ENCODE peak calls at places on chromosome 2, in ten cellular contexts. F is kidney epithelial cell; I is CD8-positive, alpha-beta T cell; O is progenitor cell of endocrine pancreas; B is left lung; W is Peyer's patch; P is coronary artery; E is PC-9; U is brain microvascular endothelial cell; V is fibroblast of mammary gland. L is an unnamed sample.

GRCh38 chr2:23586691-23587090 is 201.7 kb downstream of the KLHL29 start:
- DNase-seq in F (no peak), O (no peak), I (no peak), P (no peak), B (no peak), W (no peak), V (no peak), U (no peak), E (no peak), L (no peak)

GRCh38 chr2:36407403-36407802 is 51.8 kb downstream of the CRIM1 start:
- DNase-seq in F (no peak), O (no peak), I (no peak), W (no peak), B (no peak), P (no peak), U (no peak), V (no peak), E (no peak), L (no peak)

GRCh38 chr2:206445948-206446347 is 2.6 kb downstream of the ADAM23 start:
- DNase-seq in O (no peak), E (no peak), U (no peak), P (no peak), F (no peak), W (no peak), I (no peak), B (no peak), V (no peak), L (no peak)

GRCh38 chr2:19507137-19507536 is 148.7 kb upstream of the OSR1 start:
- DNase-seq in U (no peak), F (no peak), W (no peak), O (no peak), E (no peak), V (no peak), I (no peak), B (no peak), P (no peak), L (no peak)

GRCh38 chr2:42971947-42972736 is 179.8 kb upstream of the HAAO start:
- DNase-seq in I (no peak), F (no peak), U (no peak), E (no peak), V (peak; percentile 65), B (no peak), O (no peak), P (no peak), W (peak; percentile 35), L (no peak)

GRCh38 chr2:50492452-50492851 is 539.5 kb downstream of the NRXN1 start:
- DNase-seq in E (no peak), P (no peak), U (peak; percentile 29), I (no peak), O (peak; percentile 11), F (peak; percentile 7), W (peak; percentile 49), B (no peak), V (peak; percentile 54), L (no peak)

GRCh38 chr2:31107588-31108300 is 30.5 kb downstream of the GALNT14 start:
- DNase-seq in V (peak; percentile 10), P (no peak), B (no peak), I (no peak), W (no peak), E (no peak), U (peak; percentile 24), O (no peak), F (no peak), L (no peak)

GRCh38 chr2:12031871-12032270 is 285.4 kb downstream of the LPIN1 start:
- DNase-seq in U (no peak), P (no peak), O (no peak), E (no peak), W (no peak), I (no peak), V (no peak), F (no peak), B (no peak), L (no peak)

GRCh38 chr2:69998761-69999160 is 37.3 kb upstream of the ASPRV1 start:
- DNase-seq in P (no peak), I (no peak), U (no peak), F (no peak), V (no peak), E (no peak), B (no peak), W (no peak), O (no peak), L (no peak)

GRCh38 chr2:69995511-69995910 is 34.1 kb upstream of the ASPRV1 start:
- DNase-seq in V (no peak), F (no peak), O (no peak), E (no peak), U (no peak), W (no peak), B (no peak), P (no peak), I (no peak), L (no peak)

GRCh38 chr2:69994166-69994565 is 32.7 kb upstream of the ASPRV1 start:
- DNase-seq in B (no peak), P (peak; percentile 40), I (no peak), E (no peak), O (no peak), U (no peak), F (no peak), V (no peak), W (peak; percentile 32), L (no peak)

GRCh38 chr2:69993708-69994107 is 32.3 kb upstream of the ASPRV1 start:
- DNase-seq in P (peak; percentile 11), O (no peak), U (no peak), I (no peak), E (no peak), V (no peak), W (no peak), B (no peak), F (no peak), L (no peak)

GRCh38 chr2:69997296-69998184 is 36.1 kb upstream of the ASPRV1 start:
- DNase-seq in U (peak; percentile 27), B (peak; percentile 85), O (no peak), F (peak; percentile 35), P (no peak), E (peak; percentile 82), V (peak; percentile 70), I (no peak), W (peak; percentile 81), L (no peak)
- TF ChIP-seq CTCF in U (no peak), B (no peak), O (no peak), F (no peak), P (no peak), E (no peak), V (no peak), I (no peak), W (no peak), L (no peak)

GRCh38 chr2:156343940-156344301 is 11.4 kb upstream of the NR4A2 start:
- DNase-seq in I (no peak), O (no peak), B (no peak), W (no peak), F (no peak), U (no peak), P (no peak), V (peak; percentile 67), E (no peak), L (no peak)

GRCh38 chr2:156341482-156342251 is 9.1 kb upstream of the NR4A2 start:
- DNase-seq in O (peak; percentile 61), P (peak; percentile 98), B (peak; percentile 95), E (peak; percentile 82), W (peak; percentile 96), U (peak; percentile 89), F (peak; percentile 56), V (peak; percentile 94), I (peak; percentile 87), L (peak; percentile 78)

GRCh38 chr2:156340818-156341481 is 8.4 kb upstream of the NR4A2 start:
- DNase-seq in E (no peak), I (no peak), B (peak; percentile 66), V (peak; percentile 71), W (peak; percentile 69), F (no peak), U (no peak), P (no peak), O (no peak), L (no peak)

GRCh38 chr2:156343096-156343939 is 10.8 kb upstream of the NR4A2 start:
- DNase-seq in O (no peak), I (no peak), B (no peak), E (no peak), W (no peak), U (no peak), V (no peak), F (no peak), P (no peak), L (no peak)

DNA sequence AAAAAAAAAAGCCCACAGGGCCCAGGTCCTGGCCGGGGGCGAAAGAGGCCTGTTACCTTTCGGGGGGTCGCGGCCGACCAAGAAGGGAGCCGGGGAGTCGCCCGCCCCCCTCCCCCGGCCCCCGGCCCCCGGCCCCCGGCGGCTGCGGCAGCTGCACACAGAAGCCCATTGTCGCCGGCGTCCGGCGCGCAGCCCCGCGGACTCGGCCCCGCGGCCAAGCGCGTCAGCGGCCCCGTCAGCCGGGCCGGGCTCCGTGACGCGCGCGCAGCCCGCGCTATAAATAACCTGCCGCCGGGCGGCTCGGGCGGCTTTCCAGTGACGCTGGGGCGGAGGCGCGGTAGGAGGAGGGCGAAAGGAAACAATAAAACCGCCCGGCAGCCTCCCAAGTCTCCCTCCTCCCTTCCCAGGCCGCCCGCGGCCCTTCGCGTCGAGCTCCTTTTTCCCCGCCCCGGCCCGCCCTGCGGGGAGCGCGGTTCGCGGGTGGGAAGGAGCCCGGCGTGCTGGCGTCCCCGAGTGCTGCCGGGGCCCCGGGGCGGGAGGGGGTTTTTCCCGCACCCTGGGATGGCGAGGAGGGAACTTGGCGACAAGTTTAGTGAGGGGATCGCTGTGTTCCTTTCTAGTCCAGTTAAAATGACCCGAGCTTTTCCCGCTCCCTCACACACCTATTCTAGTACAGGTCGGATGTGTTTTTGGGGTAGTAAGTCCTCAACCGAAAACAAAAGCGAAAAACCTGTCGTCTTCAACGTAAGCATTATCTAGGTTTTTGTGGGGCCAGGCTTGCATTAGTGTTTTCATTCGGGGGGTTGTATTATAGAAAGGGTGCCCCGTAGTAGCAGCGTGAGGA is 10.0 kb upstream of the NR4A2 start:
- DNase-seq in I (peak; percentile 86), F (peak; percentile 50), P (peak; percentile 97), U (peak; percentile 87), B (peak; percentile 97), V (peak; percentile 91), W (peak; percentile 96), O (peak; percentile 89), E (peak; percentile 85), L (peak; percentile 88)
- TF ChIP-seq CTCF in I (no peak), F (no peak), P (no peak), U (no peak), B (no peak), V (no peak), W (peak; percentile 16), O (no peak), E (no peak), L (no peak)

DNA sequence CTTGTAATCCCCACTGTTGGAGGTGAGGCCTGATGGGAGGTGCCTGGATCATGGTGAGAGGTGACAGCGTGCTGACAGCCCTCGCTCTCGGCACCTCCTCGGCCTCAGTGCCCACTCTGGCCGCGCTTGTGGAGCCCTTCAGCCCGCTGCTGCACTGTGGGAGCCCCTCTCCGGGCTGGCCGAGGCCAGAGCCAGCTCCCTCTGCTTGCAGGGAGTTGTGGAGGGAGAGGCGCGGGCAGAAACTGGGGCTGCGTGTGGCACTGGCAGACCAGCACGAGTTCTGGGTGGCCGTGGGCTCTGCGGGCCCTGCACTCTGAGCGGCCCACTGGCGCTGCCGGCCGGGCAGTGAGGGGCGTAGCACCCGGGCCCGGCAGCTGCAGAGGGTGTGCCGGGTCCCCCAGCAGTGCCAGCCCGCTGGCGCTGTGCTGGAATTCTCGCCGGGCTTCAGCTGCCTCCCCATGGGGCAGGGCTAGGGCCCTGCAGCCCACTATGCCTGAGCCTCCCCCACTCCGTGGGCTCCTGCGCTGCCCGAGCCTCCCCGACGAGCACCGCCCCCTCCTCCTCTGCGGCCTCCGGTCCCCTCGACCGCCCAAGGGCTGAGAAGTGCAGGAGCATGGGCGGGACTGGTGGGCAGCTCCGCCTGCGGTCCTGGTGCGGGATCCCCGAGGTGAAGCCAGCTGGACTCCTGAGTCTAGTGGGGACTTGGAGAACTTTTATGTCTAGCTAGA is 197.1 kb downstream of the SPP2 start:
- DNase-seq in E (no peak), V (no peak), B (no peak), O (no peak), U (no peak), P (no peak), W (no peak), F (no peak), I (no peak), L (no peak)
- TF ChIP-seq CTCF in E (no peak), V (no peak), B (no peak), O (no peak), U (no peak), P (no peak), W (no peak), F (no peak), I (no peak), L (no peak)

GRCh38 chr2:86809481-86810121 is 18.9 kb upstream of the CD8A start:
- DNase-seq in F (no peak), B (peak; percentile 82), I (peak; percentile 82), E (no peak), U (no peak), W (no peak), O (no peak), V (no peak), P (no peak), L (no peak)

GRCh38 chr2:86806059-86806857 is 15.5 kb upstream of the CD8A start:
- DNase-seq in I (no peak), F (no peak), W (no peak), B (no peak), O (no peak), U (no peak), P (no peak), V (no peak), E (no peak), L (no peak)

GRCh38 chr2:86807121-86807461 is 16.4 kb upstream of the CD8A start:
- DNase-seq in O (no peak), W (no peak), I (no peak), F (no peak), U (no peak), P (no peak), B (no peak), E (no peak), V (no peak), L (no peak)

GRCh38 chr2:86807462-86808275 is 17.0 kb upstream of the CD8A start:
- DNase-seq in E (peak; percentile 77), I (peak; percentile 87), W (peak; percentile 78), U (no peak), P (no peak), V (peak; percentile 9), B (peak; percentile 85), F (no peak), O (peak; percentile 44), L (peak; percentile 35)

DNA sequence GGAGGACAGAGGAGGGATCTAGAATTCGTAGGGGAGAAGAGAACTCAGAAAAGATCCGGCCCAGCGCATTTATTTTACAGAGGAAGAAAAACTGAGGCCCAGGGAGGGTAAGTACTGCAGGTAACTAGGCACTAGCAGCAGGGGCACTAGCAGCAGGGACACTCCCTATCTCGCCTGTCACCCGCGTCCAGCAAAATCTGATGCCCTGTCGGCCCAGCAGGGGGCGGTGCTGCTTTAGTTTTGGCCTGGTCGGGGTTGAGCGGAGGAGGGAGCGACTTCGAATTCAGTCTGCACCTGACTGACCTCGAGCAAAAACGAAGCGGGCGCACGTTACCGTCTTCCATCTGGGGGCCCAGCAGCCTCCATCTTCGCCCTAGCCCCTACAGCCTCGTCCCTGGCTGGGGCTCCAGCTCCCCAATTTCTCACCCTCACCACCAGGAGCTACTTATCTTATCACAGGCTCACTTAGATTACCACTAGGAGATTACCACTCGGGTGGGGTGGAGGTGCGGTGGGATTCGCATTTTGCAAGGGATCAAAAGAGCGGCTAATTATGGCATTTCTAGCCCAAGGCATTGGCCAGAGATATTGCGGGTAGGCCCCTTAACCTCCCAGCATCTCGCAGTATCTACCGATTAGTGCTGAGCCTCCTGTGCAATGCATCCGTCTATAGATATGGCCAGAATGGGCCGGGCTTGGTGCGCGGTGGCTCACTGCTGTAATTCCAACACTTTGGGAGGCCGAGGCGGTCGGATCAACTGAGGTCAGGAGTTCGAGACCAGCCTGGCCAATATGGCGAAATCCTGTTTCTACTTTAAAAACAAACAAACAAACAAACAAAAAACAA is 17.8 kb upstream of the CD8A start:
- DNase-seq in I (peak; percentile 100), U (peak; percentile 67), P (peak; percentile 90), W (peak; percentile 94), O (peak; percentile 94), E (peak; percentile 93), F (no peak), B (peak; percentile 95), V (peak; percentile 72), L (peak; percentile 90)
- TF ChIP-seq CTCF in I (peak; percentile 79), U (peak; percentile 94), P (peak; percentile 88), W (peak; percentile 98), O (peak; percentile 94), E (peak; percentile 94), F (peak; percentile 89), B (peak; percentile 89), V (peak; percentile 83), L (peak; percentile 94)